ENCODE peak calls at places on chromosomes 6 and 20, in five cellular contexts. T is LoVo, M is MV-4-11, I is Peyer's patch, Z is WTC11. H is an unnamed sample.

GRCh38 chr6:71205336-71205956 is 83.2 kb upstream of the OGFRL1 start:
- DNase-seq in T (no peak), M (no peak), I (no peak), Z (no peak), H (no peak)

GRCh38 chr20:61678437-61678836 is 387.2 kb downstream of the TAF4 start:
- DNase-seq in T (no peak), M (no peak), I (no peak), Z (no peak), H (no peak)

GRCh38 chr6:42555477-42556457 is 8.1 kb upstream of the UBR2 start:
- DNase-seq in T (peak; percentile 87), M (peak; percentile 52), I (no peak), Z (no peak), H (no peak)

GRCh38 chr20:37518059-37518458 is 3.0 kb upstream of the NNAT start:
- DNase-seq in T (no peak), M (no peak), I (no peak), Z (no peak), H (no peak)

GRCh38 chr6:84065718-84066290 is 32.2 kb downstream of the MRAP2 start:
- DNase-seq in T (no peak), M (peak; percentile 91), I (no peak), Z (no peak), H (no peak)

GRCh38 chr6:11869656-11870340 is 91.2 kb upstream of the ADTRP start:
- DNase-seq in T (no peak), M (no peak), I (no peak), Z (no peak), H (no peak)

GRCh38 chr6:28807682-28808280 is 116.0 kb downstream of the TRIM27 start:
- DNase-seq in T (peak; percentile 64), M (peak; percentile 62), I (no peak), Z (peak; percentile 75), H (peak; percentile 56)

GRCh38 chr6:89353118-89353556 is 615 bp upstream of the UBE2J1 start:
- DNase-seq in T (no peak), M (no peak), I (no peak), Z (no peak), H (peak; percentile 55)

GRCh38 chr6:82144852-82145332 is 102.7 kb downstream of the IBTK start:
- DNase-seq in T (peak; percentile 48), M (no peak), I (no peak), Z (no peak), H (no peak)

GRCh38 chr6:157990321-157991066 is 8.8 kb downstream of the SYNJ2 start:
- DNase-seq in T (no peak), M (no peak), I (peak; percentile 50), Z (no peak), H (no peak)

GRCh38 chr6:107523794-107524193 is 33.9 kb downstream of the SOBP start:
- DNase-seq in T (no peak), M (no peak), I (no peak), Z (no peak), H (no peak)

GRCh38 chr6:148427333-148427732 is 84.7 kb downstream of the SASH1 start:
- DNase-seq in T (no peak), M (no peak), I (no peak), Z (no peak), H (no peak)

GRCh38 chr6:160031442-160031841 is 62.6 kb downstream of the IGF2R start:
- DNase-seq in T (no peak), M (no peak), I (no peak), Z (no peak), H (no peak)

H was measured in AML-193.